ENCODE peak calls at places on chromosome 6, in nine cellular contexts. Y is H7; W is LoVo; A is AG04450; C is activated CD4-positive, alpha-beta T cell treated with anti-CD3 and anti-CD28 coated beads, Interleukin-2, amount 10 ng/mL, durations not matched to agents 24 days and 14 days; Q is ureter; U is occipital lobe; M is GM19239; B is fibroblast of the aortic adventitia. S is an unnamed sample.
A peak's percentile ranks its signal among the peaks of the same experiment; 100 is the strongest.

GRCh38 chr6:155275808-155276480 is 12.1 kb downstream of the CLDN20 start:
- DNase-seq in U (peak; percentile 35), A (no peak), Y (no peak), Q (no peak), B (peak; percentile 58), C (no peak), M (no peak), W (no peak), S (no peak)

GRCh38 chr6:79750806-79751205 is 119.7 kb downstream of the SH3BGRL2 start:
- DNase-seq in Q (no peak), W (no peak), M (no peak), B (no peak), Y (peak; percentile 24), U (no peak), A (no peak), C (no peak), S (no peak)

GRCh38 chr6:30885481-30885998 is 1.2 kb downstream of the DDR1 start:
- DNase-seq in Y (peak; percentile 39), W (peak; percentile 77), C (peak; percentile 67), B (no peak), U (peak; percentile 56), Q (no peak), A (no peak), M (no peak), S (no peak)

GRCh38 chr6:157244175-157244574 is 79.1 kb downstream of the TMEM242 start:
- DNase-seq in Q (no peak), U (no peak), Y (no peak), A (no peak), M (no peak), C (no peak), W (no peak), B (peak; percentile 94), S (no peak)

GRCh38 chr6:55888917-55889316 is 13.5 kb upstream of the BMP5 start:
- DNase-seq in Q (no peak), A (no peak), B (no peak), U (no peak), M (no peak), Y (no peak), C (no peak), W (no peak), S (no peak)

GRCh38 chr6:63597142-63598000 is 25.1 kb downstream of the LOC128125822 start:
- DNase-seq in U (no peak), A (no peak), Q (no peak), C (no peak), B (no peak), Y (no peak), W (no peak), M (no peak), S (no peak)

GRCh38 chr6:106309024-106309423 is 16.5 kb downstream of the ATG5 start:
- DNase-seq in W (no peak), B (peak; percentile 10), A (no peak), Y (no peak), C (no peak), M (no peak), Q (no peak), U (no peak), S (no peak)

GRCh38 chr6:80742481-80742880 is 636.0 kb downstream of the BCKDHB start:
- DNase-seq in W (peak; percentile 7), Q (no peak), Y (no peak), B (peak; percentile 77), U (no peak), M (no peak), C (no peak), A (no peak), S (no peak)

GRCh38 chr6:28982476-28983266 is 22.4 kb downstream of the ZNF311 start:
- DNase-seq in A (no peak), W (no peak), Q (no peak), C (peak; percentile 76), Y (no peak), B (peak; percentile 68), M (no peak), U (no peak), S (no peak)

GRCh38 chr6:166505133-166505905 is 81.2 kb downstream of the RAMACL start:
- DNase-seq in M (no peak), Q (no peak), W (no peak), U (no peak), Y (no peak), B (no peak), A (no peak), C (no peak), S (no peak)

GRCh38 chr6:5213851-5214507 is 46.8 kb downstream of the LYRM4 start:
- DNase-seq in Y (no peak), B (peak; percentile 28), U (no peak), C (no peak), W (no peak), M (no peak), Q (no peak), A (peak; percentile 27), S (no peak)

GRCh38 chr6:136526196-136526930 is 23.9 kb downstream of the MAP7 start:
- DNase-seq in C (peak; percentile 84), A (peak; percentile 41), Q (peak; percentile 63), M (no peak), Y (peak; percentile 56), U (peak; percentile 81), W (no peak), B (peak; percentile 55), S (peak; percentile 53)

GRCh38 chr6:55536579-55536978 is 42.4 kb downstream of the HMGCLL1 start:
- DNase-seq in Y (no peak), C (no peak), Q (no peak), A (no peak), M (no peak), B (no peak), W (no peak), U (no peak), S (no peak)

GRCh38 chr6:144151010-144151727 is 852 bp downstream of the STX11 start:
- DNase-seq in U (no peak), M (no peak), W (peak; percentile 7), C (peak; percentile 89), B (peak; percentile 16), Q (peak; percentile 47), A (no peak), Y (peak; percentile 14), S (no peak)

GRCh38 chr6:167229586-167229985 is 61.5 kb upstream of the UNC93A start:
- DNase-seq in Q (no peak), C (no peak), Y (no peak), M (no peak), B (no peak), U (no peak), A (no peak), W (no peak), S (no peak)

GRCh38 chr6:109922851-109923250 is 55.3 kb upstream of the GPR6 start:
- DNase-seq in M (no peak), Q (no peak), C (no peak), A (no peak), Y (no peak), W (no peak), U (no peak), B (no peak), S (no peak)

GRCh38 chr6:138336221-138336620 is 41.5 kb upstream of the SMIM28 start:
- DNase-seq in A (no peak), U (no peak), M (no peak), Y (peak; percentile 18), B (no peak), C (no peak), Q (no peak), W (no peak), S (no peak)

GRCh38 chr6:95784869-95785268 is 207.5 kb downstream of the MANEA start:
- DNase-seq in M (no peak), A (no peak), Y (no peak), Q (no peak), U (no peak), B (no peak), W (no peak), C (no peak), S (no peak)

GRCh38 chr6:111866857-111867256 is 6.4 kb downstream of the FYN start:
- DNase-seq in Y (no peak), U (no peak), W (no peak), B (no peak), A (no peak), M (no peak), Q (no peak), C (peak; percentile 55), S (no peak)

GRCh38 chr6:111846511-111847409 is 26.5 kb downstream of the FYN start:
- DNase-seq in Q (no peak), Y (no peak), W (no peak), M (no peak), B (peak; percentile 55), A (no peak), C (peak; percentile 84), U (no peak), S (no peak)

GRCh38 chr6:87645080-87645479 is 55.1 kb downstream of the ORC3 start:
- DNase-seq in B (no peak), Y (no peak), Q (no peak), C (peak; percentile 68), M (no peak), A (no peak), W (no peak), U (no peak), S (no peak)

GRCh38 chr6:33787954-33788693 is 806 bp downstream of the LEMD2 start:
- DNase-seq in Q (peak; percentile 79), B (peak; percentile 75), Y (peak; percentile 88), A (peak; percentile 38), W (peak; percentile 35), M (peak; percentile 82), C (peak; percentile 90), U (peak; percentile 35), S (peak; percentile 86)

GRCh38 chr6:170026272-170027110 is 264.4 kb downstream of the DLL1 start:
- DNase-seq in C (no peak), U (no peak), Q (peak; percentile 78), M (no peak), W (peak; percentile 72), A (no peak), Y (peak; percentile 69), B (no peak), S (no peak)

GRCh38 chr6:132749111-132749510 is 8.6 kb downstream of the VNN2 start:
- DNase-seq in B (peak; percentile 47), M (no peak), U (no peak), Q (no peak), A (no peak), Y (no peak), C (no peak), W (no peak), S (no peak)

GRCh38 chr6:156697224-156697623 is 80.0 kb upstream of the ARID1B start:
- DNase-seq in Q (no peak), W (no peak), B (no peak), U (no peak), A (no peak), M (no peak), C (no peak), Y (no peak), S (no peak)

GRCh38 chr6:111581957-111582356 is 23.7 kb downstream of the TRAF3IP2 start:
- DNase-seq in B (no peak), C (no peak), W (no peak), M (no peak), Q (no peak), Y (no peak), A (no peak), U (no peak), S (no peak)

GRCh38 chr6:170028629-170029345 is 262.1 kb downstream of the DLL1 start:
- DNase-seq in B (no peak), Y (no peak), W (no peak), U (no peak), M (no peak), Q (peak; percentile 40), A (no peak), C (no peak), S (no peak)

GRCh38 chr6:138986578-138986977 is 1.5 kb downstream of the REPS1 start:
- DNase-seq in C (no peak), U (no peak), A (no peak), Y (no peak), B (peak; percentile 36), M (no peak), Q (no peak), W (peak; percentile 23), S (no peak)

GRCh38 chr6:33952016-33952415 is 148.2 kb upstream of the MLN start:
- DNase-seq in W (no peak), C (no peak), Q (no peak), Y (no peak), M (no peak), A (no peak), U (no peak), B (no peak), S (no peak)

GRCh38 chr6:147904416-147904815 is 395.9 kb downstream of the SAMD5 start:
- DNase-seq in A (no peak), U (no peak), C (no peak), Y (no peak), B (no peak), W (no peak), M (no peak), Q (no peak), S (no peak)

GRCh38 chr6:2434116-2434515 is 188.7 kb upstream of the GMDS start:
- DNase-seq in B (no peak), Q (peak; percentile 85), M (no peak), W (peak; percentile 13), C (no peak), U (no peak), A (no peak), Y (no peak), S (no peak)